ENCODE peak calls at places on chromosomes 13 and 19, in four cellular contexts. T is dorsolateral prefrontal cortex, H is adipocyte, B is fibroblast of villous mesenchyme. D is an unnamed sample.

GRCh38 chr13:88643233-88643632 is 972.1 kb downstream of the SLITRK5 start:
- DNase-seq in H (no peak), T (no peak), B (no peak), D (no peak)

GRCh38 chr19:10089801-10090375 is 3.8 kb downstream of the SHFL start:
- DNase-seq in B (no peak), H (no peak), T (no peak), D (no peak)

GRCh38 chr13:73870970-73871935 is 263.0 kb downstream of the KLF12 start:
- DNase-seq in B (peak; percentile 80), H (peak; percentile 91), T (no peak), D (peak; percentile 66)

GRCh38 chr19:50510121-50510670 is 795 bp downstream of the JOSD2 start:
- DNase-seq in B (peak; percentile 8), T (no peak), H (peak; percentile 40), D (no peak)

GRCh38 chr13:37636701-37637100 is 38.1 kb upstream of the POSTN start:
- DNase-seq in T (no peak), H (no peak), B (no peak), D (no peak)

GRCh38 chr19:10184636-10185035 is 10.1 kb downstream of the DNMT1 start:
- DNase-seq in B (no peak), H (no peak), T (no peak), D (no peak)

GRCh38 chr13:51336746-51337145 is 2.7 kb upstream of the SERPINE3 start:
- DNase-seq in B (no peak), T (no peak), H (no peak), D (no peak)

GRCh38 chr13:68927387-68928026 is 1180.1 kb upstream of the ATXN8OS start:
- DNase-seq in B (no peak), T (no peak), H (no peak), D (no peak)

GRCh38 chr13:25633108-25633507 is 261.3 kb downstream of the ATP8A2 start:
- DNase-seq in H (no peak), B (no peak), T (no peak), D (no peak)

GRCh38 chr13:25752957-25753540 is 298.8 kb downstream of the SHISA2 start:
- DNase-seq in T (no peak), H (peak; percentile 88), B (peak; percentile 12), D (peak; percentile 92)

GRCh38 chr13:24162604-24163003 is 2.1 kb downstream of the SPATA13 start:
- DNase-seq in T (no peak), H (no peak), B (no peak), D (no peak)
- H3K4me3 ChIP-seq in T (peak overlapping the region; percentile 86), H (no peak overlapping the region), B (no peak overlapping the region), D (peak overlapping the region; percentile 83)

DNA sequence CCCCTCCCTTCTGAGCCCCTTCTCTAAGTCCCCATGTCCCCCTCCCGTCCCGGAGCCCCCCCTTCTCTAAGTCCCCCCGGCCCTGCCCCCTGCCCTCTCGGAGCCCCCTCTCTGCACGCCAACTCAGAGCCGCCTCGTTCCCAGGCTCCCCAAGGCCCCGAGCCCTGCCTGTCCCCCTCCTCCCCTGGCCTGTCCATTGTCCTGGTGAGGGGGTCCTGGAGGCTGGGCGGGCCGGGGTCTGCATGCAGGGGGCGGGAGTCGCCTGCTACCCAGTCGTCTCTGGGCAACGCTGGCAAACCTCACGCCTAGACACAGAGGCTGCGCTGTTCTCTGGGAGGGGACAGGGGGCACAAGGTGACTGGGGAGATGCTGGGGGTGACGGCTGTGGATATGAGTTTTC is 39.2 kb upstream of the SEMA6B start:
- DNase-seq in B (no peak), H (no peak), T (no peak), D (no peak)
- H3K4me3 ChIP-seq in B (no peak overlapping the region), H (no peak overlapping the region), T (no peak overlapping the region), D (no peak overlapping the region)

DNA sequence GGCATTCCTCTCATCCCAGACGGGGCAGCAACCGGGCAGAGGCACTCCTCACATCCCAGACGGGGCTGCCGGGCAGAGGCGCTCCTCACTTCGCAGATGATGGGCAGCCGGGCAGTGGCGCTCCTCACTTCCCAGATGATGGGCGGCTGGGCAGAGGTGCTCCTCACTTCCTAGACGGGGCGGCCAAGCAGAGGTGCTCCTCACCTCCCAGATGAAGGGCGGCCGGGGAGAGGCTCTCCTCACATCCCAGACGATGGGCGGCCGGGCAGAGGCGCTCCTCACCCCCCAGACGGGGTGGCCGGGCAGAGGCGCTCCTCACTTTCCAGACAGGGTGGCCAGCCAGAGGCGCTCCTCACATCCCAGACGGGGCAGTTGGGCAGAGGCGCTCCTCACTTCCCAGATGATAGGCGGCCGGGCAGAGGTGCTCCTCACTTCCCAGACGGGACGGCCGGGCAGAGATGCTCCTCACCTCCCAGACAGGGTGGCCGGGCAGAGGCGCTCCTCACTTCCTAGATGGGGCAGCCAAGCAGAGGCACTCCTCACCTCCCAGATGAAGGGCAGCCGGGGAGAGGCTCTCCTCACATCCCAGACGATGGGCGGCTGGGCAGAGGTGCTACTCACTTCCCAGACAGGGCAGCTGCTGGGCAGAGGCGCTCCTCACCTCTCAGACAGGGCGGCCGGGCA is 68.9 kb downstream of the ZNF708 start:
- DNase-seq in H (no peak), B (no peak), T (no peak), D (no peak)
- H3K4me3 ChIP-seq in H (no peak overlapping the region), B (no peak overlapping the region), T (no peak overlapping the region), D (no peak overlapping the region)

DNA sequence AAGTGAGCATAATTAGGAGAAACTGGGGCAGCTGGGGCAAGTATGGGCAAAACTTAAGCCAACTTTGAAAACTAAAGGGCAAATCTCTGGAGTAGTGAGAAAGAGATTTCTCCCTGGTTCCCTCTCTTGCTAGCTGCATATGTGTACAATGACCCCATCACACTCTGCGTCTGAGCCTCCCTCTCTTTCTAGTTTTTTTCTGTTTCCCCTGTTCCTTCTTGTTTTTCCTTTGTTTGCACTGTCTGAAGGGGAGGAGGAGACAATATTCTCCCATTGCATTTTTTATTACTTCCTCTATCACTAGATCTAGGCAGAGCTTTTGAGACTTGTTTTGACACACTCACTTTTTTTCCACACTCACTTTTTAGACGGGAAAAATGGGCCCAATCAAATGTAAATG is 11.2 kb upstream of the CLDN10 start:
- DNase-seq in H (no peak), T (no peak), B (no peak), D (no peak)
- H3K4me3 ChIP-seq in H (no peak overlapping the region), T (no peak overlapping the region), B (no peak overlapping the region), D (no peak overlapping the region)

GRCh38 chr19:48443262-48443661 is 2.5 kb upstream of the GRWD1 start:
- DNase-seq in B (no peak), T (no peak), H (peak; percentile 56), D (no peak)
- H3K4me3 ChIP-seq in B (no peak overlapping the region), T (peak overlapping the region; percentile 50), H (no peak overlapping the region), D (no peak overlapping the region)

GRCh38 chr19:4161415-4162077 is 8.1 kb downstream of the CREB3L3 start:
- DNase-seq in B (no peak), H (no peak), T (no peak), D (no peak)

GRCh38 chr19:4152241-4152998 is 1.0 kb upstream of the CREB3L3 start:
- DNase-seq in T (no peak), H (no peak), B (no peak), D (no peak)

GRCh38 chr19:4151623-4152022 is 1.8 kb upstream of the CREB3L3 start:
- DNase-seq in B (no peak), T (no peak), H (no peak), D (no peak)

GRCh38 chr19:4154571-4155312 is 1.3 kb downstream of the CREB3L3 start:
- DNase-seq in T (no peak), B (no peak), H (no peak), D (no peak)

DNA sequence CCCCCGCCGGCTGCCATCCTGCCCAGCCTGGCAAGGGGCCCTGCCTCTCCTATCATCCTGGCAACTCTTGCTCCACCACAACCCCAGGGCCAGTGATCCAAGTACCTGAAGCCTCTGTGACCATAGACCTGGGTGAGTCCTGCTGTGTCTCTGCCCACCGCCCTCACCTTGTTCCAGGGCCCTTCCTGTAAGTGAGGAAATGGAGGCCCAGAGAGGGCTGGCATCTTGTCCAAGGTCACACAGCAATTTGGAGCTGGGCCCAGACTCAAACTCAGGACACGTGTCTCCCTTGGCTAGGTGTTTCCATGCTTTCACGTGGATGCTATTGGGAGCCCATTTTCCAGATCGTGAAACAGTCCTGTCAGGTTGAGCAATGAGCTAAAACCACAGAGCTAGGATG is 3.7 kb downstream of the CREB3L3 start:
- DNase-seq in T (no peak), B (no peak), H (no peak), D (no peak)
- H3K4me3 ChIP-seq in T (no peak overlapping the region), B (no peak overlapping the region), H (no peak overlapping the region), D (no peak overlapping the region)

D was measured in foreskin fibroblast.